ENCODE peak calls at places on chromosomes 3 and 15, in six cellular contexts. H is activated CD4-positive, alpha-beta T cell treated with anti-CD3 and anti-CD28 coated beads, Interleukin-2, amount 50 U/mL, for 1 hour; U is NCI-H1694 treated with DMSO at 0.1 percent for 48 hours; I is HTR-8/SVneo; R is retina; Z is WTC11. F is an unnamed sample.

GRCh38 chr3:101695779-101696372 is 9.4 kb upstream of the RPL24 start:
- DNase-seq in R (peak), I (no peak), U (no peak), Z (no peak), H (no peak), F (peak)

GRCh38 chr15:44727462-44728231 is 8.7 kb upstream of the TRIM69 start:
- DNase-seq in Z (no peak), R (no peak), I (no peak), H (no peak), U (no peak), F (peak)

GRCh38 chr15:31367021-31367729 is 40.5 kb downstream of the KLF13 start:
- DNase-seq in I (no peak), R (no peak), Z (no peak), H (no peak), U (no peak), F (no peak)

GRCh38 chr3:101973163-101973505 is 123.8 kb downstream of the NFKBIZ start:
- DNase-seq in R (no peak), I (no peak), U (no peak), Z (no peak), H (no peak), F (no peak)

GRCh38 chr3:117681619-117682018 is 972.0 kb downstream of the TUSC7 start:
- DNase-seq in U (no peak), Z (no peak), H (no peak), I (no peak), R (no peak), F (no peak)

GRCh38 chr3:113495035-113495434 is 19.9 kb downstream of the SPICE1 start:
- DNase-seq in H (peak), U (peak), R (peak), Z (no peak), I (no peak), F (peak)

GRCh38 chr3:126746395-126747177 is 42.5 kb downstream of the CHCHD6 start:
- DNase-seq in H (no peak), U (no peak), R (peak), I (peak), Z (no peak), F (no peak)

GRCh38 chr3:183339461-183340086 is 86.5 kb downstream of the B3GNT5 start:
- DNase-seq in H (no peak), Z (no peak), R (no peak), I (no peak), U (no peak), F (no peak)

GRCh38 chr3:16917256-16917935 is 32.6 kb downstream of the PLCL2 start:
- DNase-seq in H (no peak), U (no peak), R (no peak), I (no peak), Z (no peak), F (no peak)

GRCh38 chr15:81372571-81372970 is 1.4 kb downstream of the TMC3 start:
- DNase-seq in I (no peak), R (peak), Z (no peak), H (no peak), U (no peak), F (no peak)

GRCh38 chr15:40328176-40328575 is 4.7 kb downstream of the INAFM2 start:
- DNase-seq in H (no peak), I (no peak), U (no peak), Z (no peak), R (no peak), F (no peak)

GRCh38 chr15:28096411-28096719 is 2.8 kb downstream of the OCA2 start:
- DNase-seq in H (no peak), Z (no peak), U (no peak), I (no peak), R (no peak), F (no peak)

GRCh38 chr3:13767896-13768295 is 112.0 kb downstream of the WNT7A start:
- DNase-seq in R (peak), I (no peak), Z (no peak), U (no peak), H (no peak), F (no peak)

GRCh38 chr3:25045291-25045690 is 382.8 kb upstream of the RARB start:
- DNase-seq in U (no peak), H (no peak), R (no peak), Z (no peak), I (no peak), F (no peak)

GRCh38 chr3:97910931-97911351 is 61.3 kb downstream of the RIOX2 start:
- DNase-seq in H (no peak), U (no peak), Z (no peak), I (no peak), R (peak), F (no peak)

GRCh38 chr3:192571197-192571791 is 156.0 kb downstream of the FGF12 start:
- DNase-seq in H (no peak), R (peak), I (no peak), U (peak), Z (no peak), F (no peak)

GRCh38 chr3:177811835-177812234 is 614.6 kb upstream of the TBL1XR1 start:
- DNase-seq in H (no peak), I (no peak), Z (no peak), U (no peak), R (no peak), F (no peak)

GRCh38 chr3:69197922-69198540 is 75.6 kb upstream of the LMOD3 start:
- DNase-seq in Z (no peak), I (no peak), U (no peak), H (peak), R (no peak), F (peak)

GRCh38 chr3:134708671-134709070 is 57.8 kb upstream of the KY start:
- DNase-seq in Z (no peak), H (no peak), U (no peak), R (no peak), I (no peak), F (no peak)

GRCh38 chr15:79329186-79329611 is 18.3 kb downstream of the TMED3 start:
- DNase-seq in Z (no peak), I (no peak), H (no peak), U (no peak), R (no peak), F (no peak)

F was measured in CD4-positive, alpha-beta memory T cell.